ENCODE peak calls at places on chromosomes 5 and 9, in six cellular contexts. C is right lobe of liver, V is IMR-90, F is body of pancreas, N is suprapubic skin, T is stomach. O is an unnamed sample. For H3K36me3, the result is how much of the 10 kb centered on the place peaks cover.

GRCh38 chr9:134052941-134053340 is 14.9 kb downstream of the BRD3 start:
- DNase-seq in C (peak), V (no peak), F (no peak), N (no peak), T (no peak), O (no peak)

GRCh38 chr9:97046228-97046627 is 7.3 kb upstream of the CTSV start:
- DNase-seq in C (no peak), V (peak), F (peak), N (peak), T (peak), O (no peak)

GRCh38 chr5:91219803-91220371 is 163.2 kb downstream of the ARRDC3 start:
- DNase-seq in C (no peak), V (peak), F (peak), N (no peak), T (no peak), O (no peak)

GRCh38 chr9:86534572-86535258 is 180.5 kb upstream of the TUT7 start:
- DNase-seq in C (no peak), V (peak), F (no peak), N (no peak), T (no peak), O (no peak)

GRCh38 chr5:1542755-1543154 is 19.0 kb upstream of the LPCAT1 start:
- DNase-seq in C (no peak), V (no peak), F (peak), N (peak), T (peak), O (no peak)

GRCh38 chr5:77255617-77256016 is 45.1 kb downstream of the PDE8B start:
- DNase-seq in C (no peak), V (no peak), F (no peak), N (no peak), T (no peak), O (no peak)

GRCh38 chr5:122559676-122560075 is 215.2 kb upstream of the SNX2 start:
- DNase-seq in C (no peak), V (no peak), F (no peak), N (no peak), T (no peak), O (no peak)

GRCh38 chr9:98442541-98442940 is 187.1 kb upstream of the TBC1D2 start:
- DNase-seq in C (no peak), V (peak), F (no peak), N (no peak), T (no peak), O (no peak)

GRCh38 chr9:18485691-18486090 is 11.7 kb downstream of the ADAMTSL1 start:
- DNase-seq in C (no peak), V (peak), F (no peak), N (no peak), T (no peak), O (no peak)

GRCh38 chr5:66993448-66993847 is 203.2 kb downstream of the CD180 start:
- DNase-seq in C (no peak), V (no peak), F (no peak), N (no peak), T (no peak), O (no peak)

GRCh38 chr9:72292184-72292787 is 72.7 kb downstream of the ZFAND5 start:
- DNase-seq in C (no peak), V (peak), F (no peak), N (no peak), T (no peak), O (no peak)

GRCh38 chr5:51034501-51034900 is 348.7 kb upstream of the ISL1 start:
- DNase-seq in C (no peak), V (no peak), F (no peak), N (no peak), T (no peak), O (no peak)

GRCh38 chr5:167912944-167913343 is 378.5 kb upstream of the WWC1 start:
- DNase-seq in C (no peak), V (peak), F (no peak), N (no peak), T (no peak), O (no peak)

GRCh38 chr9:136456257-136456656 is 16.6 kb upstream of the INPP5E start:
- DNase-seq in C (no peak), V (no peak), F (no peak), N (no peak), T (no peak), O (no peak)
- H3K36me3 ChIP-seq in C (under half), V (half or more), F (half or more), N (half or more), T (half or more), O (half or more)

DNA sequence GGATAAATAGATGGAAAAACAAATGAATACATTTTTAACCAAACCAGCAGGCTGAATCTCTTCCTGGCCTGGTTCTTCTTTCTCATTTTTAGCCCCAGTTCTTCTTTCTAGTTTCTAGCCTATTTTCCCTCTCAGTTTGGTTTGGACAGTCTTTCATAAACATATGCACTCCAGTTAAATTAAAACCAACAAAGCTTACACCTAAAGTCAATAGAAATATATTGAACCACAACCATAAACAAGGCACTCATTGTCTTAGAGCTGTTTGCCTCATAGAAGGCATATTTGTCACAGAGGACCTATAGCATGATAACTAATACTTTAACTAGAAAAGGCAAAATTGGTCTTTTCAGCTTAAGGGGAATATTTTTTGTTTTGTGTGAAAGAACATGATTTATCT is 638.3 kb downstream of the NR2F1-AS1 start:
- DNase-seq in C (no peak), V (no peak), F (no peak), N (no peak), T (no peak), O (no peak)
- H3K27ac ChIP-seq in C (no peak), V (no peak), F (no peak), N (no peak), T (no peak), O (no peak)

GRCh38 chr9:129334744-129335080 is 156.7 kb upstream of the IER5L start:
- DNase-seq in C (no peak), V (no peak), F (no peak), N (no peak), T (no peak), O (no peak)

GRCh38 chr9:129332581-129332980 is 154.5 kb upstream of the IER5L start:
- DNase-seq in C (no peak), V (no peak), F (no peak), N (no peak), T (no peak), O (no peak)

GRCh38 chr9:129333961-129334743 is 156.1 kb upstream of the IER5L start:
- DNase-seq in C (peak), V (peak), F (peak), N (peak), T (peak), O (peak)

GRCh38 chr9:129331772-129332512 is 153.9 kb upstream of the IER5L start:
- DNase-seq in C (peak), V (no peak), F (no peak), N (no peak), T (no peak), O (no peak)

DNA sequence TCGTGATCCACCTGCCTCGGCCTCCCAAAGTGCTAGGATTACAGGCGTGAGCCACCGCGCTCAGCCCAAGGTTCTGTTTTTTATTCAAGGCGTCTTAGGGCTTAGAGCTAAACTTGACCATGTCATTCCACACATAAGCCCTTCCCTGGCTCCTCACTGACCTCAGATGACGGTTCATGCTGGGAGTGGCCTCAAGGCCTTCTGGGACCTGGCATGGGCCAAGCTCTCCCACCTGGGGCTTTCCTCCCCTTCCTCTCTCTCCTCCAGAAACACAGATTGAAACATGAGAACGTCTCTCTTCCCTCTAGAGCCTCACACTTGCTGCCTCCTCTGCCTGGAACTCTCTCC is 155.5 kb upstream of the IER5L start:
- DNase-seq in C (no peak), V (no peak), F (peak), N (no peak), T (no peak), O (no peak)
- TF ChIP-seq POLR2A in C (no peak), V (no peak), F (no peak), N (no peak), T (no peak), O (no peak)

GRCh38 chr5:158707534-158707933 is 392.2 kb downstream of the EBF1 start:
- DNase-seq in C (no peak), V (no peak), F (no peak), N (no peak), T (no peak), O (no peak)
- H3K36me3 ChIP-seq in C (under half), V (under half), F (under half), N (under half), T (under half), O (under half)

GRCh38 chr9:113556877-113557593 is 93.5 kb downstream of the RGS3 start:
- DNase-seq in C (no peak), V (peak), F (no peak), N (peak), T (no peak), O (no peak)
- H3K27ac ChIP-seq in C (no peak), V (peak), F (peak), N (no peak), T (peak), O (no peak)

GRCh38 chr5:139389701-139390638 is at the start of gene MZB1:
- DNase-seq in C (peak), V (no peak), F (no peak), N (no peak), T (no peak), O (no peak)
- TF ChIP-seq POLR2A in C (no peak), V (no peak), F (no peak), N (no peak), T (no peak), O (no peak)

DNA sequence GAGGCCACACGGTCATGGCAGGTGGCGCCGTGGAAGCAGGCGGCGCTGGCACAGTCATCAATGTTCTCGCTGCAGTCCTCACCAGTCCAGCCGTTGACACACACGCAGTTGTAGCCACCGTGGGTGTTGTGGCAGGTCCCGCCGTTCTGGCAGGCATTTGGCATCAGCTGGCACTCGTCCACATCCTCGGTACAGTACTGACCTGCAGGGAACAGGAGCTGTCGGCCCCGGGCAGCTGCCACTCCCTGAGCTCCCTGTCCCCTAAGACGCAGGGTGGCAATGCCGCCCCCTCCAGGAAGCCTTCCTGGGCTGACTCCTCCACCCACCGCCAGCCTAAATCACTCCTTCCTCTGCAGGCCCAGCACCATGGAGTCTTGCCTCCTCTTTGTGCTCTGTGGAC is 27.2 kb downstream of the NOTCH1 start:
- DNase-seq in C (no peak), V (no peak), F (no peak), N (no peak), T (no peak), O (no peak)
- H3K36me3 ChIP-seq in C (under half), V (half or more), F (under half), N (half or more), T (half or more), O (half or more)

GRCh38 chr5:34570143-34570542 is 86.0 kb upstream of the RAI14 start:
- DNase-seq in C (no peak), V (no peak), F (no peak), N (no peak), T (no peak), O (no peak)
- H3K27ac ChIP-seq in C (no peak), V (peak), F (no peak), N (no peak), T (peak), O (no peak)

DNA sequence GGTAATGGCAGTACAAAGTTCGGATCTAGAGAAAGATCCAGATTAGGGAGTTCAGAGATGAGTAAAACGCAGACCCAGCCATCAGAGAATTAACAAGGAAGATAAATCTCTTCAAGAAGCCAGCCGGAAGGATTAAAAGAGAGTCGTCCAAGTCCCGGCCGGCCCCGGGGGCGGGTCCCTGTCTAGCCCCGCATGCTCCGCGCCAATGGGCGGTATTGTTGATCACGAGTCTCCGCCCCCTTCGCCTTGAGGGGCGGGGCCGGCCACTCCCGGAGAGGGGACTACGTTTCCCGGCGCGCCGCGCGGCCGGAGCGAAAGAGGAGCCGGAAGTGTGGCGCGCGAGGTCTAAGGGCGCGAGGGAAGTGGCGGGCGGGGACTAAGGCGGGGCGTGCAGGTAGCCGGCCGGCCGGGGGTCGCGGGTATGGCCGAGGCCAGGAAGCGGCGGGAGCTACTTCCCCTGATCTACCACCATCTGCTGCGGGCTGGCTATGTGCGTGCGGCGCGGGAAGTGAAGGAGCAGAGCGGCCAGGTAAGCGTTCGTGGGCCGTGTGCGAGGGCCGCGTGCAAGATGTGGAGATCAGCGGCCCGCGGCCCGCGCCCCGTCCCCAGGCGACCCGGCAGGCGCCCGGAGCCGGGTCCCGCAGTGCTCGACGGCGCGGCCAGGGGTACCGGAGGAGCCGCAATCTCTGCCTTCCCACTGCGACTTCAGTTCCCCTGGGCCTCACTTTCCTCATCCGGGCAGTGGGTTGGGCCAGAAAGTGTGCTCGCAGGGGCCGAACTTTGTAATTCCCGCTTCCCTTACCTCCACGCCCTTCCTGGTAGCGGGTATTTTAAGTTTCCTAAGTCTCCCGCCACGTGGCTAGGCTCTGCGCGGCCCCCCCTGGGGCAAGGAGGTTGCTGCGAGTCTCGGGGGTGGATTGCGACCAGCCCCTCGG is at the start of gene TCOF1:
- DNase-seq in C (peak), V (peak), F (peak), N (peak), T (peak), O (peak)
- TF ChIP-seq POLR2A in C (peak), V (no peak), F (peak), N (no peak), T (no peak), O (no peak)

DNA sequence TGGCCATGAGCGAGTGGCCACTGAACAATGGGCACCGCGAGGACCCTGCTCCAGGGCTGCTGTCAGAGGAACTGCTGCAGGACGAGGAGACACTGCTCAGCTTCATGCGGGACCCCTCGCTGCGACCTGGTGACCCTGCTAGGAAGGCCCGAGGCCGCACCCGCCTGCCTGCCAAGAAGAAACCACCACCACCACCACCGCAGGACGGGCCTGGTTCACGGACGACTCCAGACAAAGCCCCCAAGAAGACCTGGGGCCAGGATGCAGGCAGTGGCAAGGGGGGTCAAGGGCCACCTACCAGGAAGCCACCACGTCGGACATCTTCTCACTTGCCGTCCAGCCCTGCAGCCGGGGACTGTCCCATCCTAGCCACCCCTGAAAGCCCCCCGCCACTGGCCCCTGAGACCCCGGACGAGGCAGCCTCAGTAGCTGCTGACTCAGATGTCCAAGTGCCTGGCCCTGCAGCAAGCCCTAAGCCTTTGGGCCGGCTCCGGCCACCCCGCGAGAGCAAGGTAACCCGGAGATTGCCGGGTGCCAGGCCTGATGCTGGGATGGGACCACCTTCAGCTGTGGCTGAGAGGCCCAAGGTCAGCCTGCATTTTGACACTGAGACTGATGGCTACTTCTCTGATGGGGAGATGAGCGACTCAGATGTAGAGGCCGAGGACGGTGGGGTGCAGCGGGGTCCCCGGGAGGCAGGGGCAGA is 53.3 kb downstream of the JADE2 start:
- DNase-seq in C (no peak), V (no peak), F (no peak), N (no peak), T (no peak), O (no peak)
- H3K36me3 ChIP-seq in C (under half), V (half or more), F (under half), N (half or more), T (half or more), O (half or more)

O was measured in esophagus squamous epithelium.